ENCODE peak calls at places on chromosomes 5 and 9, in five cellular contexts. B is activated CD4-positive, alpha-beta T cell treated with anti-CD3 and anti-CD28 coated beads for 48 hours; A is psoas muscle; W is sigmoid colon; R is activated CD8-positive, alpha-beta memory T cell treated with anti-CD3 and anti-CD28 coated beads for 24 hours. I is an unnamed sample.

GRCh38 chr5:6350277-6351090 is 27.9 kb downstream of the MED10 start:
- DNase-seq in B (no peak), A (no peak), R (no peak), W (no peak), I (no peak)

GRCh38 chr5:116482394-116482793 is 92.2 kb downstream of the SEMA6A start:
- DNase-seq in W (no peak), A (no peak), B (no peak), R (no peak), I (no peak)

GRCh38 chr5:1783214-1783551 is 16.5 kb downstream of the MRPL36 start:
- DNase-seq in R (peak), A (peak), B (no peak), W (peak), I (no peak)

GRCh38 chr9:133944746-133945135 is 47.4 kb downstream of the VAV2 start:
- DNase-seq in B (no peak), A (peak), W (no peak), R (no peak), I (peak)

GRCh38 chr9:35285731-35286130 is 123.9 kb downstream of the UNC13B start:
- DNase-seq in R (no peak), W (no peak), B (no peak), A (no peak), I (no peak)

GRCh38 chr9:96435345-96435744 is 14.6 kb upstream of the HABP4 start:
- DNase-seq in A (no peak), R (no peak), W (no peak), B (no peak), I (no peak)

GRCh38 chr5:173466227-173466626 is 138.0 kb upstream of the STC2 start:
- DNase-seq in B (no peak), W (no peak), A (no peak), R (no peak), I (no peak)

GRCh38 chr9:78788101-78788500 is 491.2 kb downstream of the PSAT1 start:
- DNase-seq in A (no peak), B (no peak), W (no peak), R (no peak), I (no peak)

GRCh38 chr5:37554938-37555337 is 175.8 kb downstream of the WDR70 start:
- DNase-seq in A (no peak), R (no peak), B (peak), W (no peak), I (no peak)

GRCh38 chr5:57434227-57434640 is 48.4 kb downstream of the ACTBL2 start:
- DNase-seq in R (no peak), A (no peak), W (no peak), B (no peak), I (no peak)

GRCh38 chr5:8114597-8115266 is 245.8 kb downstream of the MTRR start:
- DNase-seq in R (no peak), A (no peak), B (no peak), W (no peak), I (no peak)

GRCh38 chr9:20873240-20873860 is 158.1 kb downstream of the HACD4 start:
- DNase-seq in R (no peak), A (no peak), W (no peak), B (no peak), I (no peak)

GRCh38 chr5:150271923-150272322 is 17.6 kb downstream of the CAMK2A start:
- DNase-seq in W (no peak), A (no peak), B (no peak), R (no peak), I (no peak)

GRCh38 chr9:100577776-100578448 is at the start of gene CAVIN4:
- DNase-seq in B (no peak), W (no peak), A (peak), R (no peak), I (no peak)

GRCh38 chr9:33101104-33101951 is 24.9 kb upstream of the SMU1 start:
- DNase-seq in B (no peak), A (peak), R (no peak), W (no peak), I (no peak)

GRCh38 chr5:38556115-38556598 is 289 bp downstream of the LIFR start:
- DNase-seq in B (peak), R (no peak), W (no peak), A (no peak), I (no peak)

GRCh38 chr9:134060546-134060945 is 7.3 kb downstream of the BRD3 start:
- DNase-seq in R (no peak), A (no peak), B (no peak), W (peak), I (no peak)

GRCh38 chr5:149439899-149440655 is 61.0 kb upstream of the IL17B start:
- DNase-seq in B (peak), W (no peak), A (no peak), R (no peak), I (peak)

GRCh38 chr5:78008356-78008967 is 232.3 kb upstream of the TBCA start:
- DNase-seq in A (no peak), B (no peak), R (no peak), W (no peak), I (no peak)

GRCh38 chr9:134734270-134734669 is 92.7 kb downstream of the COL5A1 start:
- DNase-seq in A (peak), W (peak), R (no peak), B (no peak), I (no peak)

GRCh38 chr5:24053731-24054130 is 546.3 kb downstream of the PRDM9 start:
- DNase-seq in R (no peak), A (no peak), B (no peak), W (no peak), I (no peak)

GRCh38 chr5:92909545-92909962 is 671.5 kb downstream of the NR2F1-AS1 start:
- DNase-seq in W (no peak), A (no peak), R (no peak), B (no peak), I (no peak)

GRCh38 chr5:502325-503079 is 21.7 kb downstream of the SLC9A3 start:
- DNase-seq in W (no peak), B (no peak), A (no peak), R (no peak), I (no peak)

GRCh38 chr9:77156646-77157371 is 20.5 kb upstream of the VPS13A start:
- DNase-seq in B (no peak), W (no peak), R (no peak), A (no peak), I (no peak)

GRCh38 chr9:126371007-126371870 is 44.6 kb downstream of the MVB12B start:
- DNase-seq in R (no peak), W (no peak), B (no peak), A (no peak), I (no peak)

I was measured in mucosa of gallbladder.